ENCODE peak calls at places on chromosomes 13 and 19, in five cellular contexts. One of them, this sample, is unnamed.

GRCh38 chr13:43388282-43389034 is 365.1 kb downstream of the DNAJC15 start:
- DNase-seq in left ventricle myocardium inferior: no peak
- DNase-seq in fibroblast of lung: no peak
- DNase-seq in naive thymus-derived CD4-positive, alpha-beta T cell: no peak
- DNase-seq in PC-9: peak; percentile 78
- DNase-seq in this sample: no peak

GRCh38 chr19:18204394-18205179 is 745 bp upstream of the RAB3A start:
- DNase-seq in naive thymus-derived CD4-positive, alpha-beta T cell: no peak
- DNase-seq in left ventricle myocardium inferior: no peak
- DNase-seq in PC-9: no peak
- DNase-seq in fibroblast of lung: no peak
- DNase-seq in this sample: peak; percentile 37

GRCh38 chr13:74061939-74062595 is 72.1 kb downstream of the KLF12 start:
- DNase-seq in left ventricle myocardium inferior: no peak
- DNase-seq in PC-9: no peak
- DNase-seq in naive thymus-derived CD4-positive, alpha-beta T cell: peak; percentile 67
- DNase-seq in fibroblast of lung: peak; percentile 50
- DNase-seq in this sample: peak; percentile 66

GRCh38 chr19:4327252-4327876 is 11.3 kb downstream of the STAP2 start:
- DNase-seq in PC-9: no peak
- DNase-seq in fibroblast of lung: peak; percentile 22
- DNase-seq in naive thymus-derived CD4-positive, alpha-beta T cell: peak; percentile 66
- DNase-seq in left ventricle myocardium inferior: peak; percentile 75
- DNase-seq in this sample: peak; percentile 47

GRCh38 chr19:33443638-33444195 is 70.2 kb downstream of the CEBPG start:
- DNase-seq in PC-9: no peak
- DNase-seq in left ventricle myocardium inferior: peak; percentile 5
- DNase-seq in fibroblast of lung: no peak
- DNase-seq in naive thymus-derived CD4-positive, alpha-beta T cell: no peak
- DNase-seq in this sample: peak; percentile 19

GRCh38 chr13:102643656-102644055 is 46.9 kb downstream of the TPP2 start:
- DNase-seq in fibroblast of lung: no peak
- DNase-seq in naive thymus-derived CD4-positive, alpha-beta T cell: no peak
- DNase-seq in PC-9: no peak
- DNase-seq in left ventricle myocardium inferior: no peak
- DNase-seq in this sample: no peak

GRCh38 chr13:74406439-74406838 is 272.2 kb upstream of the KLF12 start:
- DNase-seq in naive thymus-derived CD4-positive, alpha-beta T cell: no peak
- DNase-seq in PC-9: no peak
- DNase-seq in fibroblast of lung: no peak
- DNase-seq in left ventricle myocardium inferior: no peak
- DNase-seq in this sample: no peak

GRCh38 chr13:109979186-109979585 is 192.8 kb upstream of the IRS2 start:
- DNase-seq in PC-9: peak; percentile 65
- DNase-seq in naive thymus-derived CD4-positive, alpha-beta T cell: no peak
- DNase-seq in fibroblast of lung: no peak
- DNase-seq in left ventricle myocardium inferior: no peak
- DNase-seq in this sample: no peak

GRCh38 chr13:79735228-79735627 is 254.3 kb downstream of the NDFIP2 start:
- DNase-seq in left ventricle myocardium inferior: no peak
- DNase-seq in fibroblast of lung: peak; percentile 23
- DNase-seq in naive thymus-derived CD4-positive, alpha-beta T cell: no peak
- DNase-seq in PC-9: no peak
- DNase-seq in this sample: no peak

GRCh38 chr13:70390968-70391367 is 282.7 kb upstream of the KLHL1 start:
- DNase-seq in fibroblast of lung: no peak
- DNase-seq in naive thymus-derived CD4-positive, alpha-beta T cell: no peak
- DNase-seq in left ventricle myocardium inferior: no peak
- DNase-seq in PC-9: no peak
- DNase-seq in this sample: no peak

GRCh38 chr13:99655351-99656091 is 154.2 kb downstream of the TM9SF2 start:
- DNase-seq in naive thymus-derived CD4-positive, alpha-beta T cell: no peak
- DNase-seq in PC-9: no peak
- DNase-seq in left ventricle myocardium inferior: no peak
- DNase-seq in fibroblast of lung: no peak
- DNase-seq in this sample: no peak

GRCh38 chr13:51524312-51524711 is 60.0 kb upstream of the WDFY2 start:
- DNase-seq in left ventricle myocardium inferior: no peak
- DNase-seq in naive thymus-derived CD4-positive, alpha-beta T cell: no peak
- DNase-seq in fibroblast of lung: peak; percentile 46
- DNase-seq in PC-9: peak; percentile 84
- DNase-seq in this sample: no peak

DNA sequence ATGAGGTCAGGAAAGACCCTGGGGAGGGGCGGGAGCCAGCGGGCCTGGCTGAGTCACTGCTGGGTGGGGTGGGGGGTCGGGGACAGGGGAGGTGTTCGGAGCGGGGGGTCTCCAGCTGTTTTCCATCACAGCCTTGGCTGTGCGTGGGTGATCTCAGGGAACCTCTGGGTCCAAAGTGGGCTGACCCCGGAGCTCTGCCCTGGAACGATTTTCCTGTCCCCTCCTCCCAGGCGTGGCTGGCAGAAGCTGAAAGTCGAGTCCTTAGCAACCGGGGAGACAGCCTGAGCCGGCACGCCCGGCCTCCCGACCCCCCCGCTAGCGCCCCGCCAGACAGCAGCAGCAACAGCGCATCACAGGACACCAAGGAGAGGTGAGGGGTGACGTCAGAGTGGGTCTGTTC is 10.6 kb downstream of the TRIP10 start:
- DNase-seq in fibroblast of lung: peak; percentile 71
- DNase-seq in left ventricle myocardium inferior: peak; percentile 75
- DNase-seq in naive thymus-derived CD4-positive, alpha-beta T cell: no peak
- DNase-seq in PC-9: no peak
- DNase-seq in this sample: no peak
- H3K36me3 ChIP-seq in fibroblast of lung: peaks cover 15% of the 10 kb centered on the region
- H3K36me3 ChIP-seq in left ventricle myocardium inferior: peaks cover 76% of the 10 kb centered on the region
- H3K36me3 ChIP-seq in naive thymus-derived CD4-positive, alpha-beta T cell: no peaks in the 10 kb centered on the region
- H3K36me3 ChIP-seq in PC-9: peaks cover 19% of the 10 kb centered on the region
- H3K36me3 ChIP-seq in this sample: peaks cover 38% of the 10 kb centered on the region

GRCh38 chr19:8482696-8483095 is 19.7 kb downstream of the PRAM1 start:
- DNase-seq in fibroblast of lung: no peak
- DNase-seq in naive thymus-derived CD4-positive, alpha-beta T cell: no peak
- DNase-seq in left ventricle myocardium inferior: no peak
- DNase-seq in PC-9: no peak
- DNase-seq in this sample: no peak

GRCh38 chr19:8481191-8481590 is 21.2 kb downstream of the PRAM1 start:
- DNase-seq in PC-9: no peak
- DNase-seq in fibroblast of lung: no peak
- DNase-seq in naive thymus-derived CD4-positive, alpha-beta T cell: no peak
- DNase-seq in left ventricle myocardium inferior: no peak
- DNase-seq in this sample: no peak

GRCh38 chr19:8481616-8482015 is 20.8 kb downstream of the PRAM1 start:
- DNase-seq in PC-9: no peak
- DNase-seq in naive thymus-derived CD4-positive, alpha-beta T cell: no peak
- DNase-seq in fibroblast of lung: no peak
- DNase-seq in left ventricle myocardium inferior: no peak
- DNase-seq in this sample: no peak

GRCh38 chr19:8484331-8484894 is 18.0 kb downstream of the PRAM1 start:
- DNase-seq in left ventricle myocardium inferior: peak; percentile 46
- DNase-seq in PC-9: no peak
- DNase-seq in naive thymus-derived CD4-positive, alpha-beta T cell: no peak
- DNase-seq in fibroblast of lung: no peak
- DNase-seq in this sample: no peak

GRCh38 chr19:8483165-8483564 is 19.3 kb downstream of the PRAM1 start:
- DNase-seq in fibroblast of lung: no peak
- DNase-seq in left ventricle myocardium inferior: no peak
- DNase-seq in PC-9: no peak
- DNase-seq in naive thymus-derived CD4-positive, alpha-beta T cell: no peak
- DNase-seq in this sample: no peak
- H3K36me3 ChIP-seq in fibroblast of lung: peaks cover 34% of the 10 kb centered on the region
- H3K36me3 ChIP-seq in left ventricle myocardium inferior: peaks cover 65% of the 10 kb centered on the region
- H3K36me3 ChIP-seq in PC-9: peaks cover 38% of the 10 kb centered on the region
- H3K36me3 ChIP-seq in naive thymus-derived CD4-positive, alpha-beta T cell: peaks cover 23% of the 10 kb centered on the region
- H3K36me3 ChIP-seq in this sample: peaks cover 78% of the 10 kb centered on the region

GRCh38 chr19:29454109-29454508 is 71.7 kb upstream of the VSTM2B start:
- DNase-seq in left ventricle myocardium inferior: no peak
- DNase-seq in fibroblast of lung: no peak
- DNase-seq in naive thymus-derived CD4-positive, alpha-beta T cell: no peak
- DNase-seq in PC-9: no peak
- DNase-seq in this sample: no peak
- H3K36me3 ChIP-seq in left ventricle myocardium inferior: no peaks in the 10 kb centered on the region
- H3K36me3 ChIP-seq in fibroblast of lung: no peaks in the 10 kb centered on the region
- H3K36me3 ChIP-seq in naive thymus-derived CD4-positive, alpha-beta T cell: no peaks in the 10 kb centered on the region
- H3K36me3 ChIP-seq in PC-9: no peaks in the 10 kb centered on the region
- H3K36me3 ChIP-seq in this sample: no peaks in the 10 kb centered on the region

GRCh38 chr19:49688531-49689132 is 762 bp upstream of the ADM5 start:
- DNase-seq in PC-9: no peak
- DNase-seq in fibroblast of lung: no peak
- DNase-seq in naive thymus-derived CD4-positive, alpha-beta T cell: no peak
- DNase-seq in left ventricle myocardium inferior: no peak
- DNase-seq in this sample: no peak
- H3K36me3 ChIP-seq in PC-9: peaks cover 24% of the 10 kb centered on the region
- H3K36me3 ChIP-seq in fibroblast of lung: peaks cover 25% of the 10 kb centered on the region
- H3K36me3 ChIP-seq in naive thymus-derived CD4-positive, alpha-beta T cell: no peaks in the 10 kb centered on the region
- H3K36me3 ChIP-seq in left ventricle myocardium inferior: peaks cover 46% of the 10 kb centered on the region
- H3K36me3 ChIP-seq in this sample: peaks cover 24% of the 10 kb centered on the region

GRCh38 chr13:112831196-112831595 is 137.8 kb upstream of the MCF2L start:
- DNase-seq in fibroblast of lung: no peak
- DNase-seq in naive thymus-derived CD4-positive, alpha-beta T cell: no peak
- DNase-seq in PC-9: no peak
- DNase-seq in left ventricle myocardium inferior: no peak
- DNase-seq in this sample: no peak
- H3K36me3 ChIP-seq in fibroblast of lung: peaks cover 2% of the 10 kb centered on the region
- H3K36me3 ChIP-seq in naive thymus-derived CD4-positive, alpha-beta T cell: peaks cover 19% of the 10 kb centered on the region
- H3K36me3 ChIP-seq in PC-9: peaks cover 42% of the 10 kb centered on the region
- H3K36me3 ChIP-seq in left ventricle myocardium inferior: peaks cover 89% of the 10 kb centered on the region
- H3K36me3 ChIP-seq in this sample: peaks cover 45% of the 10 kb centered on the region